ENCODE peak calls at places on chromosomes 11 and 22, in five cellular contexts. E is WTC11, D is A549, F is K562, Q is GM12878. W is an unnamed sample.

GRCh38 chr22:26527574-26528465 is 15.5 kb upstream of the TFIP11 start:
- DNase-seq in F (no peak), D (no peak), Q (no peak), E (no peak), W (no peak)

GRCh38 chr11:117766576-117766975 is 30.4 kb downstream of the DSCAML1 start:
- DNase-seq in Q (no peak), D (no peak), F (no peak), E (no peak), W (no peak)

GRCh38 chr11:25981998-25982397 is 349.9 kb upstream of the ANO3 start:
- DNase-seq in Q (peak; percentile 46), E (no peak), F (no peak), D (peak; percentile 57), W (peak; percentile 53)

GRCh38 chr11:6219359-6219758 is 14.0 kb downstream of the C11orf42 start:
- DNase-seq in E (no peak), D (peak; percentile 25), F (no peak), Q (no peak), W (no peak)

GRCh38 chr11:86510097-86510496 is 135.4 kb downstream of the CCDC81 start:
- DNase-seq in F (no peak), D (no peak), Q (no peak), E (no peak), W (no peak)

GRCh38 chr11:48109046-48109666 is 107.5 kb upstream of the OR4B1 start:
- DNase-seq in Q (no peak), F (peak; percentile 50), D (peak; percentile 65), E (no peak), W (peak; percentile 25)

GRCh38 chr11:16587670-16588069 is 150.8 kb upstream of the C11orf58 start:
- DNase-seq in D (no peak), E (no peak), F (no peak), Q (no peak), W (no peak)

GRCh38 chr11:13942908-13943505 is 19.5 kb upstream of the SPON1 start:
- DNase-seq in D (no peak), Q (no peak), E (no peak), F (no peak), W (no peak)

GRCh38 chr22:28813772-28814518 is 13.6 kb upstream of the XBP1 start:
- DNase-seq in F (no peak), D (peak; percentile 76), Q (no peak), E (no peak), W (peak; percentile 99)

GRCh38 chr11:4644233-4644632 is 451 bp downstream of the OR51E1 start:
- DNase-seq in Q (no peak), F (no peak), E (no peak), D (no peak), W (no peak)

GRCh38 chr11:61120865-61121831 is 18.9 kb downstream of the CD5 start:
- DNase-seq in Q (no peak), D (peak; percentile 26), E (no peak), F (no peak), W (no peak)

GRCh38 chr11:44530413-44531115 is 34.9 kb upstream of the CD82 start:
- DNase-seq in Q (no peak), E (no peak), D (no peak), F (peak; percentile 72), W (no peak)

GRCh38 chr22:31647516-31647915 is 14.5 kb downstream of the PISD start:
- DNase-seq in Q (no peak), D (no peak), E (no peak), F (no peak), W (no peak)

GRCh38 chr11:69463181-69463891 is 18.1 kb upstream of the LINC01488 start:
- DNase-seq in E (no peak), Q (no peak), D (peak; percentile 17), F (no peak), W (peak; percentile 36)

GRCh38 chr11:34679681-34680080 is 58.8 kb downstream of the EHF start:
- DNase-seq in D (no peak), Q (no peak), E (no peak), F (no peak), W (no peak)

GRCh38 chr11:34680918-34681554 is 60.1 kb downstream of the EHF start:
- DNase-seq in E (no peak), D (peak; percentile 90), F (no peak), Q (no peak), W (peak; percentile 53)

GRCh38 chr11:34676227-34676626 is 55.3 kb downstream of the EHF start:
- DNase-seq in Q (no peak), D (no peak), F (no peak), E (no peak), W (no peak)

GRCh38 chr11:34682822-34683221 is 61.9 kb downstream of the EHF start:
- DNase-seq in F (no peak), D (peak; percentile 59), Q (no peak), E (no peak), W (no peak)

DNA sequence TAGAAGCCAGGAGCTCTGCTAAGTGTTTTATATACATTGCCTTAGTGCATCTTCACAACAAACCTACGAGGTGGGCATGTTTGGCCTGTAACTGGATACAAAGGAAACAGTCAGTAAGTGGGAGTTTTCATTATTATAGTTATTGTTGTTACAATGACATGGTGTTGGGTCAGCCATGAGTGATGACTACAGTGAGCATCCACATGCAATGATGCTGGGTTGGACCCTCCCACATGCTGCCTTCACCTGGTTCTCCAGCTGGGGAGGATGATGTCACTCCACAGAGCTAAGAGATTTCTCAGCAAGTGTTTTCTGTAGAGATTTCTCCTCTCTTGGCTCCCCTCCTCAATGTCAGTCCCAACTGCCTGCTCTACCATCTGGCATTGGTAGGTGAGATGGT is 59.3 kb downstream of the EHF start:
- DNase-seq in F (no peak), Q (no peak), E (no peak), D (peak; percentile 27), W (no peak)
- TF ChIP-seq ESRRA in F (no peak), Q (no peak), E (no peak), D (no peak), W (no peak)

DNA sequence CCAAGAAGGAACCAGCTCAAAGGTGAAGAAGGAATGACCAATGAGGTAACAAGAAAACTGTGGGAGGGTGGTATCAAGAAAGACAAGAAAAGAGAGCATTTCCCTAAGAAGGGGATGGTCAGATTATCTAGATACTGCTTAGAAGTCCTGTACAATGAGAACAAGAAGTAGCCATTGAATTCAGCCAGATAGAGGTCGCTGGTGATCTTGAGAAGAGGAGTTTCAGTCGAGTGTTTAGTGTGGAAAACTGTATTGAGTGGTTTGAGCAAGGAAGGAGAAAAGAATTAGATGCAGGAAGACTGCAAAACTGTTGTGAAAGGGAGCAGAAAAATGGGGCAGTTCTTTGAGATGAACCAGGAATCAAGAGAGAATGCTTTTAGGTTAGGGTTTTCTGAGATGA is 74.6 kb upstream of the FAT3 start:
- DNase-seq in D (peak; percentile 13), Q (no peak), E (no peak), F (no peak), W (no peak)
- TF ChIP-seq ESRRA in D (no peak), Q (no peak), E (no peak), F (no peak), W (no peak)

GRCh38 chr11:2934057-2934550 is 4.9 kb upstream of the PHLDA2 start:
- DNase-seq in F (no peak), D (no peak), E (peak; percentile 3), Q (no peak), W (no peak)

GRCh38 chr11:2932850-2933251 is 3.6 kb upstream of the PHLDA2 start:
- DNase-seq in F (no peak), Q (no peak), E (no peak), D (no peak), W (no peak)

GRCh38 chr11:2934611-2935239 is 5.5 kb upstream of the PHLDA2 start:
- DNase-seq in F (no peak), Q (no peak), D (no peak), E (peak; percentile 5), W (no peak)

GRCh38 chr11:2931771-2932738 is 2.8 kb upstream of the PHLDA2 start:
- DNase-seq in E (no peak), F (no peak), D (no peak), Q (no peak), W (no peak)

DNA sequence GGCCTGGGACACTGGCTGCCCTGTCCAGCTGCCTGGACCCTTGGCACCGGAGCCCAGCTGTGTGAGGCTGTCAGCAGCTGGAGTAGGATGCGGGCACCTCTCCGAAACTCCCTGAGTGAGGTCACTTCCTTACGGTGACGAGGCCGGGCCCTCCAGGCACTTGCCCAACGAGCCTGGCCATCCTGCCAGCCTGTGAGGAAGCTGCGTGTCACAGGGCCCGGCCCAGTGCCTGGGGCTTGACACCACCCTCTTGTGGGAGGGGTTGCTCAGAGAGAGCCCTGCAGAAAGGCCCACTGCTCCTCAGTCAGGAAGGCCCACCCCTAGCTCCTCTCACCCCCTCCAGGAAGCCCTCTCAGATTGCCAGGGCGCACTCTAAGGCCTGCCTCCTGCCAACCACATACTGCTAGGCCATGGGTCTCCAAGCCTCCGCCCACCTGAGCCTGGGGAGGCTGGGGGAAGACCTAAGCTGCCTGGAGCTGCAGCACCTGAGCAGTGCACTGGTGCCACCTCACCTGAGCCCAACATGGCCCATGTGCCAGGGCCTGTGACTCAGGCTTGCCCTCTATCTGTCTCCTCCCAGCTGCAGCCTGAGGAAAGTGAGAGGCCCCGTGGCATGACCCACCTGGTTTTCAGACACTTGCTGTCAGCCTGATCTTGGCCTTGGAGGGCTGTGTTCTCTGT is 4.3 kb upstream of the PHLDA2 start:
- DNase-seq in F (no peak), D (peak; percentile 85), E (peak; percentile 14), Q (peak; percentile 21), W (no peak)
- TF ChIP-seq ESRRA in F (no peak), D (no peak), E (no peak), Q (no peak), W (no peak)

GRCh38 chr11:1131033-1131911 is 26.5 kb upstream of the MUC5AC start:
- DNase-seq in F (peak; percentile 15), E (peak; percentile 27), D (no peak), Q (no peak), W (no peak)
- TF ChIP-seq ESRRA in F (no peak), E (no peak), D (no peak), Q (no peak), W (no peak)

DNA sequence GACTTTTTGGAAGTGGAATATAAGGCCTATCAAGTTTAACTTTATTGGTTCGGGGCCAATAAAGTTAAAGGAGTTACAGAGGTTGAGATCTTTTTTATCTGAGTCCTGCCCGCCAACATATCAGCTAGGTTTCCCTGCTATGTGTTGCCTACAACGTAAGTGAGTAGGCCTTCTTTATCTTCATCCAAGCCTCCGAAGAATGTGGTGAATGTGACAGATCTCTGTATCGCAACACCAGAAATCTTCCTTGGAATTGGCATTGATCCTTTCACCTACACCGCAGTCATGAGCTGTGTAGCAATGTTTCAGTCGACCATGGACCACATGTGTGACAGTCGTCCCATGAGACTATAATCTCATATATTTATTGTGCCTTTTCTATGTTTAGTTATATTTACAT is 37.3 kb upstream of the CADM1 start:
- DNase-seq in D (no peak), E (no peak), Q (no peak), F (no peak), W (no peak)
- TF ChIP-seq ESRRA in D (no peak), E (no peak), Q (no peak), F (no peak), W (no peak)

GRCh38 chr22:41048791-41049717 is 43.3 kb upstream of the EP300 start:
- DNase-seq in E (peak; percentile 53), F (peak; percentile 34), D (no peak), Q (no peak), W (peak; percentile 61)
- TF ChIP-seq ESRRA in E (no peak), F (no peak), D (no peak), Q (no peak), W (peak; percentile 29)